ENCODE peak calls at places on chromosomes 11 and 22, in six cellular contexts. One of them, this sample, is unnamed.
A peak's percentile ranks its signal among the peaks of the same experiment; 100 is the strongest.

GRCh38 chr11:109421981-109422590 is at the start of gene C11orf87:
- DNase-seq in activated CD4-positive, alpha-beta T cell treated with anti-CD3 and anti-CD28 coated beads, Interleukin-2, amount 10 ng/mL, durations not matched to agents 7 days and 5 days: no peak
- DNase-seq in endothelial cell: peak; percentile 52
- DNase-seq in NCI-H774: peak; percentile 76
- DNase-seq in brain microvascular endothelial cell: no peak
- DNase-seq in WTC11: peak; percentile 72
- DNase-seq in this sample: no peak

GRCh38 chr11:108914981-108915380 is 250.1 kb downstream of the DDX10 start:
- DNase-seq in activated CD4-positive, alpha-beta T cell treated with anti-CD3 and anti-CD28 coated beads, Interleukin-2, amount 10 ng/mL, durations not matched to agents 7 days and 5 days: no peak
- DNase-seq in endothelial cell: no peak
- DNase-seq in NCI-H774: no peak
- DNase-seq in brain microvascular endothelial cell: no peak
- DNase-seq in WTC11: no peak
- DNase-seq in this sample: no peak

GRCh38 chr11:93133710-93134109 is 64.1 kb downstream of the SLC36A4 start:
- DNase-seq in activated CD4-positive, alpha-beta T cell treated with anti-CD3 and anti-CD28 coated beads, Interleukin-2, amount 10 ng/mL, durations not matched to agents 7 days and 5 days: no peak
- DNase-seq in endothelial cell: no peak
- DNase-seq in NCI-H774: no peak
- DNase-seq in brain microvascular endothelial cell: peak; percentile 39
- DNase-seq in WTC11: no peak
- DNase-seq in this sample: no peak

GRCh38 chr11:719214-720016 is 13.4 kb downstream of the EPS8L2 start:
- DNase-seq in activated CD4-positive, alpha-beta T cell treated with anti-CD3 and anti-CD28 coated beads, Interleukin-2, amount 10 ng/mL, durations not matched to agents 7 days and 5 days: no peak
- DNase-seq in endothelial cell: no peak
- DNase-seq in NCI-H774: no peak
- DNase-seq in brain microvascular endothelial cell: no peak
- DNase-seq in WTC11: no peak
- DNase-seq in this sample: no peak

GRCh38 chr11:116563028-116563712 is 209.6 kb downstream of the BUD13 start:
- DNase-seq in activated CD4-positive, alpha-beta T cell treated with anti-CD3 and anti-CD28 coated beads, Interleukin-2, amount 10 ng/mL, durations not matched to agents 7 days and 5 days: no peak
- DNase-seq in endothelial cell: no peak
- DNase-seq in NCI-H774: no peak
- DNase-seq in brain microvascular endothelial cell: no peak
- DNase-seq in WTC11: no peak
- DNase-seq in this sample: no peak

GRCh38 chr11:11758603-11759196 is 83.1 kb upstream of the USP47 start:
- DNase-seq in activated CD4-positive, alpha-beta T cell treated with anti-CD3 and anti-CD28 coated beads, Interleukin-2, amount 10 ng/mL, durations not matched to agents 7 days and 5 days: no peak
- DNase-seq in endothelial cell: no peak
- DNase-seq in NCI-H774: no peak
- DNase-seq in brain microvascular endothelial cell: no peak
- DNase-seq in WTC11: no peak
- DNase-seq in this sample: no peak

GRCh38 chr11:106585061-106585460 is 433.2 kb downstream of the GUCY1A2 start:
- DNase-seq in activated CD4-positive, alpha-beta T cell treated with anti-CD3 and anti-CD28 coated beads, Interleukin-2, amount 10 ng/mL, durations not matched to agents 7 days and 5 days: no peak
- DNase-seq in endothelial cell: peak; percentile 11
- DNase-seq in NCI-H774: no peak
- DNase-seq in brain microvascular endothelial cell: peak; percentile 45
- DNase-seq in WTC11: no peak
- DNase-seq in this sample: no peak

GRCh38 chr11:45930031-45930794 is 7.8 kb downstream of the LARGE2 start:
- DNase-seq in activated CD4-positive, alpha-beta T cell treated with anti-CD3 and anti-CD28 coated beads, Interleukin-2, amount 10 ng/mL, durations not matched to agents 7 days and 5 days: peak; percentile 55
- DNase-seq in endothelial cell: no peak
- DNase-seq in NCI-H774: peak; percentile 94
- DNase-seq in brain microvascular endothelial cell: no peak
- DNase-seq in WTC11: no peak
- DNase-seq in this sample: no peak

GRCh38 chr11:95108159-95108611 is 18.5 kb downstream of the ENDOD1 start:
- DNase-seq in activated CD4-positive, alpha-beta T cell treated with anti-CD3 and anti-CD28 coated beads, Interleukin-2, amount 10 ng/mL, durations not matched to agents 7 days and 5 days: no peak
- DNase-seq in endothelial cell: peak; percentile 14
- DNase-seq in NCI-H774: no peak
- DNase-seq in brain microvascular endothelial cell: peak; percentile 83
- DNase-seq in WTC11: no peak
- DNase-seq in this sample: no peak

GRCh38 chr11:35792148-35792845 is 129.7 kb downstream of the TRIM44 start:
- DNase-seq in activated CD4-positive, alpha-beta T cell treated with anti-CD3 and anti-CD28 coated beads, Interleukin-2, amount 10 ng/mL, durations not matched to agents 7 days and 5 days: no peak
- DNase-seq in endothelial cell: no peak
- DNase-seq in NCI-H774: no peak
- DNase-seq in brain microvascular endothelial cell: no peak
- DNase-seq in WTC11: no peak
- DNase-seq in this sample: no peak

GRCh38 chr22:21026783-21027692 is 5.3 kb downstream of the SLC7A4 start:
- DNase-seq in activated CD4-positive, alpha-beta T cell treated with anti-CD3 and anti-CD28 coated beads, Interleukin-2, amount 10 ng/mL, durations not matched to agents 7 days and 5 days: no peak
- DNase-seq in endothelial cell: no peak
- DNase-seq in NCI-H774: no peak
- DNase-seq in brain microvascular endothelial cell: peak; percentile 22
- DNase-seq in WTC11: no peak
- DNase-seq in this sample: no peak

GRCh38 chr11:116984186-116984585 is 114.0 kb downstream of the SIK3 start:
- DNase-seq in activated CD4-positive, alpha-beta T cell treated with anti-CD3 and anti-CD28 coated beads, Interleukin-2, amount 10 ng/mL, durations not matched to agents 7 days and 5 days: no peak
- DNase-seq in endothelial cell: no peak
- DNase-seq in NCI-H774: no peak
- DNase-seq in brain microvascular endothelial cell: peak; percentile 59
- DNase-seq in WTC11: no peak
- DNase-seq in this sample: no peak

GRCh38 chr11:25860677-25861445 is 471.1 kb upstream of the ANO3 start:
- DNase-seq in activated CD4-positive, alpha-beta T cell treated with anti-CD3 and anti-CD28 coated beads, Interleukin-2, amount 10 ng/mL, durations not matched to agents 7 days and 5 days: no peak
- DNase-seq in endothelial cell: no peak
- DNase-seq in NCI-H774: no peak
- DNase-seq in brain microvascular endothelial cell: peak; percentile 29
- DNase-seq in WTC11: no peak
- DNase-seq in this sample: no peak

GRCh38 chr11:7246179-7246578 is 5.5 kb upstream of the SYT9 start:
- DNase-seq in activated CD4-positive, alpha-beta T cell treated with anti-CD3 and anti-CD28 coated beads, Interleukin-2, amount 10 ng/mL, durations not matched to agents 7 days and 5 days: no peak
- DNase-seq in endothelial cell: no peak
- DNase-seq in NCI-H774: no peak
- DNase-seq in brain microvascular endothelial cell: no peak
- DNase-seq in WTC11: no peak
- DNase-seq in this sample: no peak

GRCh38 chr11:115745041-115745440 is 240.8 kb upstream of the CADM1 start:
- DNase-seq in activated CD4-positive, alpha-beta T cell treated with anti-CD3 and anti-CD28 coated beads, Interleukin-2, amount 10 ng/mL, durations not matched to agents 7 days and 5 days: no peak
- DNase-seq in endothelial cell: no peak
- DNase-seq in NCI-H774: no peak
- DNase-seq in brain microvascular endothelial cell: no peak
- DNase-seq in WTC11: peak; percentile 19
- DNase-seq in this sample: no peak